ENCODE peak calls at places on chromosome 6, in seven cellular contexts. V is GM12878; P is fibroblast of lung; J is aorta; L is iPS DF 6.9; F is lower lobe of right lung; N is effector memory CD4-positive, alpha-beta T cell. K is an unnamed sample.

GRCh38 chr6:136641166-136641565 is 90.9 kb upstream of the MAP7 start:
- DNase-seq in L (no peak), F (no peak), P (peak; percentile 20), N (no peak), V (no peak), J (no peak), K (no peak)

GRCh38 chr6:130412556-130413290 is 46.9 kb downstream of the TMEM200A start:
- DNase-seq in V (no peak), N (no peak), F (no peak), P (peak; percentile 49), L (no peak), J (no peak), K (no peak)

GRCh38 chr6:140346461-140346860 is 972.0 kb upstream of the CITED2 start:
- DNase-seq in J (no peak), L (no peak), V (no peak), P (peak; percentile 67), F (no peak), N (no peak), K (no peak)

GRCh38 chr6:14559754-14560527 is 442.4 kb downstream of the CD83 start:
- DNase-seq in P (no peak), V (no peak), L (no peak), N (no peak), J (no peak), F (no peak), K (no peak)

GRCh38 chr6:100856146-100856545 is 25.0 kb downstream of the ASCC3 start:
- DNase-seq in F (no peak), P (no peak), V (no peak), N (no peak), J (no peak), L (no peak), K (no peak)

GRCh38 chr6:147841749-147842148 is 333.3 kb downstream of the SAMD5 start:
- DNase-seq in N (no peak), P (no peak), J (no peak), L (no peak), F (no peak), V (no peak), K (no peak)

GRCh38 chr6:110618591-110619267 is 142.3 kb upstream of the SLC22A16 start:
- DNase-seq in J (no peak), V (peak; percentile 11), N (no peak), F (no peak), P (peak; percentile 15), L (peak; percentile 9), K (no peak)

GRCh38 chr6:89984926-89985743 is 90.9 kb downstream of the GJA10 start:
- DNase-seq in J (peak; percentile 67), P (peak; percentile 79), V (no peak), N (no peak), L (no peak), F (peak; percentile 53), K (peak; percentile 91)

GRCh38 chr6:44416103-44416502 is 28.6 kb downstream of the CDC5L start:
- DNase-seq in V (no peak), F (no peak), P (peak; percentile 43), N (no peak), L (no peak), J (no peak), K (no peak)

GRCh38 chr6:42224222-42225042 is 6.8 kb upstream of the MRPS10 start:
- DNase-seq in V (peak; percentile 94), L (no peak), N (no peak), P (peak; percentile 92), F (no peak), J (no peak), K (no peak)

GRCh38 chr6:169445661-169446581 is 192.3 kb upstream of the THBS2 start:
- DNase-seq in N (no peak), L (no peak), V (no peak), F (peak; percentile 46), J (no peak), P (no peak), K (peak; percentile 51)

GRCh38 chr6:118280210-118280609 is 267.9 kb upstream of the PLN start:
- DNase-seq in J (no peak), V (peak; percentile 45), F (no peak), P (no peak), L (no peak), N (no peak), K (no peak)

GRCh38 chr6:161536141-161536735 is 262.4 kb upstream of the AGPAT4 start:
- DNase-seq in V (no peak), F (no peak), L (no peak), J (no peak), P (no peak), N (no peak), K (no peak)

GRCh38 chr6:113920663-113921267 is 50.2 kb downstream of the HDAC2 start:
- DNase-seq in F (no peak), J (no peak), V (no peak), P (no peak), N (no peak), L (no peak), K (no peak)

DNA sequence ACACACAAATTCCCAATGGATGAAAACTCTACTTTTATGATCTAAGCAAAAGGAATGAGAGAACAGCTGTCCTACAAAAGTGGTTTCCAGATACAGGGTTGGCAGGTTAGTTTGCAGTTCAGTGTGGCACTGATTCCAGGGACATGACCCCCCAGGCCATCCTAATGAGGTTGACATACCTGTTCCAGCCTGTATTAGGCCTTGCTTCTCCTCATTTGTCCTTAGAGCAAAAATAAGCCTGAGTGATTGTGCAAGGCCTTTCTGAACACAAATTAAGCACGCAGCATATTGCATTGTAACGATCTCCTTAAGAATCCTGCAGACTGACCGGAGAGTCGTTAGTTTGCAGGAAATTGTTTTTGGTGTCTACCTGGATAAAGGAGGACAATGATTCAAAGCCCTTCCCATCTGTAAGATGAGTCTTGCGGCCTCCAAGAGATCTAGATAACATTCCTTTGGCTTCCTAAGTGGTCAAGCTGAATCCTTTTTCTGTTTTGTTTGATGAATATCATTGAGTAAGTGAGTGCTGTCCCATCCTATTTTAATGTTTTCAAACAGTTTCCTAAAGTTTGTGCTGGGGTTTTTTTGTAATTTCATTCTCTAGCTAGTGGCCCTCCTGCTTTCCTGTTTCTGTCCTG is 1.6 kb upstream of the NEDD9 start:
- DNase-seq in V (no peak), J (no peak), F (no peak), N (no peak), L (no peak), P (no peak), K (no peak)
- H3K27ac ChIP-seq in V (peak overlapping the region; percentile 66), J (no peak overlapping the region), F (peak overlapping the region; percentile 93), N (peak overlapping the region; percentile 79), L (no peak overlapping the region), P (no peak overlapping the region), K (no peak overlapping the region)

DNA sequence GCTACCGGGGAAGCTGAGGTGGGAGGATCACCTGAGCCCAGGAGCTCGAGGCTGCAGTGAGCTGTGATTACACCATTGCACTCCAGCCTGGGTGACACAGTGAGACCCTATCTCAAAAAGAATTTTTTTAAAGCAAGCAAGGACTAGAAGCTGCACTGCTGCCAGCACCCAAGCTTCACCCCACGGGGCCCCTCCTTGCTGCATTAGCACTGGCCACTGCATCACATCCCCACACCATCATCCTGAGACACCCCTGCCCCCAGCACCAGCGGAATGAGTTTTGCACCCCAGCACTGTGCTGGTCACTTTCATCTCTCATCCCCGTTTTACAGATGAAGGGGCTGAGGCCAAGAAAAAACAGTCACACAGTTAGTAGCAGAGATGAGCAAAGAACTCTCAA is 30.9 kb downstream of the TBC1D7 start:
- DNase-seq in L (no peak), J (no peak), P (no peak), V (no peak), N (no peak), F (no peak), K (no peak)
- H3K27ac ChIP-seq in L (no peak overlapping the region), J (no peak overlapping the region), P (no peak overlapping the region), V (no peak overlapping the region), N (no peak overlapping the region), F (no peak overlapping the region), K (no peak overlapping the region)

GRCh38 chr6:138107752-138108592 is 753 bp upstream of the PERP start:
- DNase-seq in V (no peak), F (no peak), P (no peak), L (no peak), J (peak; percentile 41), N (no peak), K (no peak)

GRCh38 chr6:138105880-138106664 is 1.1 kb downstream of the PERP start:
- DNase-seq in N (no peak), J (no peak), P (peak; percentile 14), V (no peak), F (no peak), L (no peak), K (no peak)

GRCh38 chr6:138105446-138105845 is 1.8 kb downstream of the PERP start:
- DNase-seq in V (no peak), N (no peak), F (no peak), P (no peak), J (no peak), L (no peak), K (no peak)

GRCh38 chr6:138106665-138107077 is 548 bp downstream of the PERP start:
- DNase-seq in N (no peak), P (peak; percentile 17), V (no peak), L (no peak), J (no peak), F (no peak), K (no peak)

GRCh38 chr6:138107078-138107751 is at the start of gene PERP:
- DNase-seq in V (no peak), N (peak; percentile 58), P (peak; percentile 32), L (no peak), F (peak; percentile 85), J (peak; percentile 74), K (peak; percentile 85)
- H3K27ac ChIP-seq in V (no peak within 1 kb of the TSS), N (peak within 1 kb of the TSS; percentile 44), P (peak within 1 kb of the TSS; percentile 71), L (no peak within 1 kb of the TSS), F (peak within 1 kb of the TSS; percentile 82), J (peak within 1 kb of the TSS; percentile 7), K (peak within 1 kb of the TSS; percentile 90)

GRCh38 chr6:149335924-149336323 is 18.4 kb downstream of the TAB2 start:
- DNase-seq in L (no peak), F (no peak), V (no peak), J (peak; percentile 53), P (peak; percentile 52), N (no peak), K (peak; percentile 31)

GRCh38 chr6:149334201-149334600 is 16.7 kb downstream of the TAB2 start:
- DNase-seq in J (no peak), L (no peak), V (no peak), P (peak; percentile 57), F (no peak), N (no peak), K (no peak)

GRCh38 chr6:149332602-149333311 is 15.2 kb downstream of the TAB2 start:
- DNase-seq in V (no peak), J (no peak), L (no peak), N (no peak), F (no peak), P (no peak), K (no peak)

GRCh38 chr6:149336529-149336928 is 19.0 kb downstream of the TAB2 start:
- DNase-seq in F (no peak), N (no peak), L (no peak), J (no peak), V (no peak), P (no peak), K (no peak)

GRCh38 chr6:149334682-149335160 is 17.2 kb downstream of the TAB2 start:
- DNase-seq in P (peak; percentile 69), F (no peak), J (peak; percentile 57), L (no peak), V (no peak), N (no peak), K (no peak)
- H3K27ac ChIP-seq in P (no peak overlapping the region), F (no peak overlapping the region), J (no peak overlapping the region), L (no peak overlapping the region), V (peak overlapping the region; percentile 33), N (no peak overlapping the region), K (no peak overlapping the region)

K was measured in right cardiac atrium.